ENCODE peak calls at places on chromosomes 4 and X, in six cellular contexts. U, W, P, C, O and F are unnamed samples.
A peak's percentile ranks its signal among the peaks of the same experiment; 100 is the strongest.

GRCh38 chr4:40307627-40308497 is 27.3 kb upstream of the CHRNA9 start:
- DNase-seq in U (no peak), W (peak; percentile 57), P (peak; percentile 77), C (no peak), O (no peak), F (no peak)

GRCh38 chr4:166499820-166500219 is 626.8 kb downstream of the TLL1 start:
- DNase-seq in U (no peak), W (no peak), P (no peak), C (no peak), O (no peak), F (no peak)

GRCh38 chrX:17706676-17707075 is 30.6 kb upstream of the SCML1 start:
- DNase-seq in U (no peak), W (no peak), P (no peak), C (no peak), O (peak; percentile 77), F (peak; percentile 73)

GRCh38 chrX:65697915-65698796 is 30.7 kb downstream of the MSN start:
- DNase-seq in U (no peak), W (peak; percentile 60), P (peak; percentile 82), C (no peak), O (peak; percentile 46), F (no peak)

GRCh38 chrX:153411255-153411987 is at the start of gene ZFP92:
- DNase-seq in U (no peak), W (peak; percentile 9), P (peak; percentile 23), C (no peak), O (peak; percentile 6), F (no peak)

GRCh38 chrX:47316276-47317025 is 53.9 kb upstream of the ZNF157 start:
- DNase-seq in U (no peak), W (no peak), P (no peak), C (no peak), O (peak; percentile 7), F (peak; percentile 8)

GRCh38 chr4:3116955-3117354 is 42.5 kb downstream of the HTT start:
- DNase-seq in U (no peak), W (no peak), P (no peak), C (no peak), O (no peak), F (no peak)

GRCh38 chr4:21507439-21507838 is 441.1 kb downstream of the KCNIP4 start:
- DNase-seq in U (peak; percentile 6), W (no peak), P (no peak), C (no peak), O (peak; percentile 34), F (peak; percentile 53)

GRCh38 chrX:10155137-10155536 is 1.6 kb upstream of the CLCN4 start:
- DNase-seq in U (no peak), W (no peak), P (no peak), C (no peak), O (no peak), F (no peak)

GRCh38 chr4:94523033-94523590 is 71.4 kb downstream of the PDLIM5 start:
- DNase-seq in U (no peak), W (no peak), P (no peak), C (no peak), O (no peak), F (peak; percentile 61)

GRCh38 chr4:54992266-54992665 is 133.1 kb downstream of the KDR start:
- DNase-seq in U (no peak), W (no peak), P (no peak), C (no peak), O (no peak), F (no peak)

GRCh38 chr4:168384437-168385141 is 66.0 kb upstream of the DDX60 start:
- DNase-seq in U (no peak), W (no peak), P (no peak), C (no peak), O (peak; percentile 18), F (peak; percentile 48)

GRCh38 chrX:29940750-29941149 is 274.6 kb upstream of the MAGEB2 start:
- DNase-seq in U (no peak), W (no peak), P (no peak), C (no peak), O (no peak), F (no peak)

GRCh38 chr4:153438916-153439756 is 27.0 kb upstream of the TMEM131L start:
- DNase-seq in U (no peak), W (no peak), P (peak; percentile 49), C (no peak), O (no peak), F (no peak)

GRCh38 chr4:111269439-111269838 is 646.6 kb upstream of the PITX2 start:
- DNase-seq in U (no peak), W (no peak), P (no peak), C (no peak), O (peak; percentile 52), F (peak; percentile 30)

GRCh38 chr4:145934434-145935047 is 4.1 kb downstream of the ZNF827 start:
- DNase-seq in U (no peak), W (no peak), P (no peak), C (no peak), O (no peak), F (no peak)

GRCh38 chr4:33837043-33837442 is 2407.3 kb downstream of the ARAP2 start:
- DNase-seq in U (no peak), W (no peak), P (no peak), C (no peak), O (peak; percentile 75), F (peak; percentile 83)